ENCODE peak calls at places on chromosomes 12 and 14, in five cellular contexts. V is ovary, G is mesothelial cell of epicardium, Z is AG09309, P is HFFc6. S is an unnamed sample.

GRCh38 chr14:65588426-65589140 is 176.1 kb downstream of the FUT8 start:
- DNase-seq in V (no peak), G (no peak), Z (no peak), P (no peak), S (peak; percentile 28)

GRCh38 chr12:74847169-74847568 is 309.5 kb downstream of the ATXN7L3B start:
- DNase-seq in V (no peak), G (no peak), Z (no peak), P (no peak), S (no peak)

GRCh38 chr12:132237772-132238486 is 91.5 kb downstream of the GALNT9 start:
- DNase-seq in V (no peak), G (no peak), Z (no peak), P (no peak), S (no peak)

GRCh38 chr14:56131004-56131864 is 13.0 kb downstream of the PELI2 start:
- DNase-seq in V (no peak), G (no peak), Z (no peak), P (no peak), S (no peak)

GRCh38 chr12:111753144-111753881 is 13.4 kb upstream of the ALDH2 start:
- DNase-seq in V (peak; percentile 68), G (no peak), Z (peak; percentile 11), P (no peak), S (peak; percentile 82)

GRCh38 chr12:49552014-49552413 is 13.2 kb downstream of the KCNH3 start:
- DNase-seq in V (no peak), G (no peak), Z (no peak), P (no peak), S (no peak)

GRCh38 chr14:101480747-101481530 is 80.4 kb upstream of the DIO3 start:
- DNase-seq in V (peak; percentile 62), G (peak; percentile 7), Z (peak; percentile 33), P (peak; percentile 27), S (peak; percentile 57)

GRCh38 chr12:13039557-13039956 is 4.6 kb upstream of the FAM234B start:
- DNase-seq in V (no peak), G (no peak), Z (no peak), P (no peak), S (no peak)

GRCh38 chr12:117000316-117000715 is 89.6 kb downstream of the FBXW8 start:
- DNase-seq in V (no peak), G (no peak), Z (no peak), P (no peak), S (no peak)

GRCh38 chr12:132084681-132085635 is 59.2 kb downstream of the DDX51 start:
- DNase-seq in V (peak; percentile 78), G (no peak), Z (no peak), P (peak; percentile 18), S (peak; percentile 42)

GRCh38 chr12:131085816-131086591 is 132.3 kb downstream of the ADGRD1 start:
- DNase-seq in V (peak; percentile 8), G (peak; percentile 13), Z (no peak), P (no peak), S (no peak)

GRCh38 chr12:112752298-112752697 is 39.2 kb upstream of the RPH3A start:
- DNase-seq in V (no peak), G (no peak), Z (no peak), P (no peak), S (no peak)

GRCh38 chr12:99130808-99131538 is 485.9 kb downstream of the APAF1 start:
- DNase-seq in V (no peak), G (no peak), Z (peak; percentile 18), P (no peak), S (no peak)

GRCh38 chr12:85865905-85866304 is 8.2 kb upstream of the NTS start:
- DNase-seq in V (no peak), G (no peak), Z (no peak), P (no peak), S (no peak)

GRCh38 chr12:84198294-84198946 is 714.2 kb downstream of the SLC6A15 start:
- DNase-seq in V (no peak), G (no peak), Z (no peak), P (no peak), S (no peak)

GRCh38 chr12:15982471-15982870 is 71.3 kb downstream of the DERA start:
- DNase-seq in V (no peak), G (no peak), Z (peak; percentile 50), P (peak; percentile 63), S (peak; percentile 75)

GRCh38 chr14:76375484-76375883 is 453 bp upstream of the ESRRB start:
- DNase-seq in V (no peak), G (no peak), Z (no peak), P (no peak), S (no peak)

GRCh38 chr12:100799770-100800169 is 5.2 kb downstream of the ANO4 start:
- DNase-seq in V (no peak), G (no peak), Z (no peak), P (no peak), S (no peak)

GRCh38 chr14:20904393-20905029 is 13.3 kb downstream of the RNASE3 start:
- DNase-seq in V (no peak), G (no peak), Z (no peak), P (no peak), S (no peak)
- TF ChIP-seq CTCF in V (no peak), G (no peak), Z (no peak), P (no peak), S (no peak)

GRCh38 chr14:90368946-90369721 is 27.7 kb upstream of the CALM1 start:
- DNase-seq in V (no peak), G (no peak), Z (no peak), P (peak; percentile 51), S (no peak)
- TF ChIP-seq CTCF in V (no peak), G (no peak), Z (no peak), P (no peak), S (no peak)

GRCh38 chr12:52172956-52173355 is 18.9 kb downstream of the KRT80 start:
- DNase-seq in V (no peak), G (no peak), Z (no peak), P (no peak), S (no peak)

GRCh38 chr12:52178443-52178842 is 13.4 kb downstream of the KRT80 start:
- DNase-seq in V (no peak), G (no peak), Z (no peak), P (no peak), S (no peak)

GRCh38 chr12:52178984-52179383 is 12.8 kb downstream of the KRT80 start:
- DNase-seq in V (no peak), G (no peak), Z (no peak), P (no peak), S (no peak)

GRCh38 chr12:52173526-52173925 is 18.3 kb downstream of the KRT80 start:
- DNase-seq in V (no peak), G (no peak), Z (no peak), P (no peak), S (no peak)

DNA sequence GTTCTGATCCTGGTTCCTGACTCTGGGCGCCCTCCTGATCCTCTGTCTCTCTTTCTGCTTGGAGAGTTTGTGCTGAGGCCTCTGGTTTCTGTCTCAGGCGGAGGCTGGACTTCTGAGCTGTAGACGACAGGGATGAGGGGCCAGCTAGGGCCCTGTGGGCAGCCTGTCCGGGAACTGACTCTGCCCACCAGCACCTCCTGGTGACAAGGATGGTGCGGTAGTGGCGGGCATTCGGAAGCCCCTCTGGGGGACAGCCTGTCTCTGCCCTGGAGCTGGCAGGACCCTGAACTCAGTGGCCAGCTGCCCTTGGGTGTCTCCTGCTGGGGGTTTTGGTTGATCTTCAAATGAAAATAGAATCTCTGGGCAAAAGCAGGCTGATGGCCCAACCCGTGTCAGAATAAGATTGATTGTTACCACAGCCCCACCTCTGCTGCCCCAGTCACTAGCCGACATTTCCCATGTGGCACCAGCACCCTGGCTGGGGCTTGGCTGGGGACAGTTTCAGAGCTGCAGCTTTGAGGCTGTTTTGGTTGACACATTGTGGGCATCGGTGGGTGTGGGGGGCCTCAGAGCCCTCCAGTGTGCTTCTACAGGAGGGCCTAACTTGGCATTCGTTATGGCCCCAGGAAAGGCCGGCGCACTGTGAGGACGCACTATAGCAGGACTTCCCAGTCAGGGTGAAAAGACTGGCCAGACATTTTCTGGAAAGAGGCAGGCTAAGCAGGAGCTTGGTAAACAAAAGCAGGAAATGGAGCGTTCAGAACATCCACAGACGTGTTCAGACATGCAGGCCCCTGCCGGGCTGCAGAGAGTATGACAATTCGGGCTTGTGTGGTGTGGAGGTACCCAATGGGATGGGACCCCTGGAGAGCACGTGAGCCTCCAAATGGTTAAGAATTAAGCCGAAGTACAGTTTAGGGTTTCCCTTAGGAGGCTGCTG is 16.1 kb downstream of the KRT80 start:
- DNase-seq in V (no peak), G (no peak), Z (no peak), P (no peak), S (no peak)
- TF ChIP-seq CTCF in V (no peak), G (peak; percentile 29), Z (no peak), P (no peak), S (peak; percentile 24)

DNA sequence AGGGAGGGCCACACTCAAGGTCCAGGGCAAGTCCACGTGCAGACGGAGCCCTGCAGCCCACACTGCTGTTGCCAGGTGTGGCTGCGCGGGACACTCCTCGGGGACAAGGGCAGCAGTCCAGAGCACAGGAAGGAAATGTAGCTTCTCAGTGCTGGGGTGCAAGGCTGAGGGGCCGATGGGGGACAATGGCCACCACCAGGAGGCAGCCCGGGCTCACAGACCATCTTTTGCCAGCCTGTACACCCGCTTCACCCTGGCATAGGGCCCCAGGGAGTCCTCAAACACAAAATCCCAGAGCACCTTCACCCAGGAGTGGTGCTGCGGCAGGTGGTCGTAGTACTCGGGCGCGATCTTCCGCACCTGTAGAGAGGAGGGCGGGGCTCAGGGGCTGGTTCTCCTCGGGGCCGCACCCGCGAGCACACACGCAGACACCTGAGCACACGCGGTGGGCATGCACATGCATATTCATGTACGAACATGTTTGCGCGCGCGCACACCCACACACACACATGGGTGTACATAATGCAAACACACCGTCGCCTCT is 12.8 kb downstream of the DEGS2 start:
- DNase-seq in V (no peak), G (no peak), Z (no peak), P (no peak), S (no peak)
- TF ChIP-seq CTCF in V (no peak), G (no peak), Z (no peak), P (peak; percentile 7), S (no peak)

GRCh38 chr12:65100140-65100539 is 21.0 kb downstream of the WIF1 start:
- DNase-seq in V (no peak), G (no peak), Z (no peak), P (no peak), S (no peak)
- TF ChIP-seq CTCF in V (no peak), G (peak; percentile 35), Z (peak; percentile 26), P (peak; percentile 49), S (peak; percentile 17)

GRCh38 chr14:50998612-50999011 is 54.3 kb upstream of the PYGL start:
- DNase-seq in V (no peak), G (no peak), Z (no peak), P (no peak), S (no peak)

GRCh38 chr14:50999726-51000125 is 55.4 kb upstream of the PYGL start:
- DNase-seq in V (no peak), G (no peak), Z (no peak), P (no peak), S (no peak)

GRCh38 chr14:51002406-51002984 is 58.2 kb upstream of the PYGL start:
- DNase-seq in V (no peak), G (no peak), Z (no peak), P (no peak), S (no peak)

GRCh38 chr14:50997712-50998111 is 53.4 kb upstream of the PYGL start:
- DNase-seq in V (no peak), G (no peak), Z (no peak), P (no peak), S (no peak)

GRCh38 chr14:51000566-51000965 is 56.3 kb upstream of the PYGL start:
- DNase-seq in V (no peak), G (no peak), Z (no peak), P (no peak), S (no peak)
- TF ChIP-seq CTCF in V (no peak), G (no peak), Z (no peak), P (no peak), S (no peak)

S was measured in fibroblast of the aortic adventitia.